ENCODE peak calls at places on chromosomes 11 and 22, in seven cellular contexts. V is aorta; P is HCT116; S is GM23248; J is naive thymus-derived CD4-positive, alpha-beta T cell; W is osteoblast; Z is IMR-90. L is an unnamed sample. For H3K36me3, the result is how much of the 10 kb centered on the place peaks cover.

GRCh38 chr11:48006301-48006992 is 26.1 kb downstream of the PTPRJ start:
- DNase-seq in V (no peak), P (no peak), S (peak), J (no peak), W (peak), Z (peak), L (no peak)

GRCh38 chr22:24432059-24432853 is 4.9 kb downstream of the ADORA2A start:
- DNase-seq in V (peak), P (no peak), S (peak), J (no peak), W (peak), Z (peak), L (peak)

GRCh38 chr11:57598831-57599155 is 1.3 kb downstream of the SERPING1 start:
- DNase-seq in V (no peak), P (no peak), S (peak), J (no peak), W (peak), Z (peak), L (no peak)

GRCh38 chr11:131955901-131956300 is 585.5 kb downstream of the NTM start:
- DNase-seq in V (no peak), P (no peak), S (no peak), J (no peak), W (no peak), Z (no peak), L (no peak)

GRCh38 chr22:48327721-48328120 is 1500.0 kb downstream of the BRD1 start:
- DNase-seq in V (no peak), P (no peak), S (no peak), J (no peak), W (peak), Z (no peak), L (no peak)

GRCh38 chr11:45593992-45594391 is 71.4 kb downstream of the CHST1 start:
- DNase-seq in V (no peak), P (peak), S (no peak), J (no peak), W (no peak), Z (no peak), L (no peak)

GRCh38 chr11:109984634-109985289 is 108.4 kb upstream of the ZC3H12C start:
- DNase-seq in V (no peak), P (no peak), S (no peak), J (no peak), W (no peak), Z (no peak), L (no peak)

GRCh38 chr11:88623536-88623935 is 286.0 kb upstream of the CTSC start:
- DNase-seq in V (no peak), P (no peak), S (no peak), J (no peak), W (no peak), Z (peak), L (no peak)

GRCh38 chr11:119361961-119362725 is 15.6 kb upstream of the MFRP start:
- DNase-seq in V (no peak), P (no peak), S (no peak), J (no peak), W (no peak), Z (no peak), L (no peak)

GRCh38 chr11:128471138-128471661 is 116.2 kb downstream of the ETS1 start:
- DNase-seq in V (no peak), P (no peak), S (no peak), J (no peak), W (no peak), Z (no peak), L (peak)

GRCh38 chr11:57515332-57516060 is at the start of gene SLC43A1:
- DNase-seq in V (peak), P (no peak), S (peak), J (no peak), W (peak), Z (peak), L (peak)

GRCh38 chr11:1310315-1310687 is 869 bp upstream of the TOLLIP start:
- DNase-seq in V (no peak), P (no peak), S (no peak), J (no peak), W (peak), Z (no peak), L (peak)

GRCh38 chr22:43168416-43169309 is 17.3 kb downstream of the TSPO start:
- DNase-seq in V (peak), P (no peak), S (peak), J (no peak), W (peak), Z (peak), L (no peak)

GRCh38 chr22:43171019-43171491 is 15.9 kb downstream of the TTLL12 start:
- DNase-seq in V (peak), P (no peak), S (no peak), J (no peak), W (peak), Z (no peak), L (no peak)

GRCh38 chr22:43170131-43170480 is 16.8 kb downstream of the TTLL12 start:
- DNase-seq in V (peak), P (no peak), S (no peak), J (no peak), W (no peak), Z (no peak), L (no peak)

GRCh38 chr22:43171607-43172006 is 15.3 kb downstream of the TTLL12 start:
- DNase-seq in V (peak), P (no peak), S (no peak), J (no peak), W (peak), Z (no peak), L (peak)

GRCh38 chr22:43169310-43170130 is 17.4 kb downstream of the TTLL12 start:
- DNase-seq in V (no peak), P (no peak), S (no peak), J (no peak), W (peak), Z (no peak), L (no peak)
- H3K36me3 ChIP-seq in V (under half), P (under half), S (under half), J (under half), W (under half), Z (under half), L (under half)

GRCh38 chr11:96357794-96358193 is 14.8 kb upstream of the MAML2 start:
- DNase-seq in V (no peak), P (no peak), S (no peak), J (no peak), W (no peak), Z (no peak), L (no peak)
- H3K36me3 ChIP-seq in V (under half), P (under half), S (under half), J (under half), W (under half), Z (under half), L (under half)

GRCh38 chr22:31623634-31624312 is 38.2 kb downstream of the PISD start:
- DNase-seq in V (no peak), P (no peak), S (no peak), J (no peak), W (peak), Z (no peak), L (no peak)

GRCh38 chr22:31622980-31623379 is 39.0 kb downstream of the PISD start:
- DNase-seq in V (no peak), P (no peak), S (no peak), J (no peak), W (peak), Z (no peak), L (no peak)

GRCh38 chr22:31620756-31621480 is 41.1 kb downstream of the PISD start:
- DNase-seq in V (no peak), P (no peak), S (no peak), J (no peak), W (peak), Z (no peak), L (no peak)

GRCh38 chr22:31619611-31620300 is 42.3 kb downstream of the PISD start:
- DNase-seq in V (no peak), P (no peak), S (no peak), J (no peak), W (peak), Z (no peak), L (no peak)

GRCh38 chr22:31621507-31622160 is 40.4 kb downstream of the PISD start:
- DNase-seq in V (no peak), P (no peak), S (no peak), J (no peak), W (peak), Z (no peak), L (no peak)
- H3K36me3 ChIP-seq in V (under half), P (under half), S (under half), J (under half), W (under half), Z (half or more), L (under half)

GRCh38 chr22:19047993-19048392 is 74.2 kb downstream of the DGCR2 start:
- DNase-seq in V (no peak), P (no peak), S (no peak), J (no peak), W (no peak), Z (no peak), L (no peak)

GRCh38 chr22:19044381-19044780 is 77.8 kb downstream of the DGCR2 start:
- DNase-seq in V (no peak), P (no peak), S (no peak), J (no peak), W (peak), Z (no peak), L (no peak)

GRCh38 chr22:19046719-19047609 is 75.2 kb downstream of the DGCR2 start:
- DNase-seq in V (no peak), P (no peak), S (no peak), J (no peak), W (peak), Z (no peak), L (no peak)

GRCh38 chr22:19045094-19045493 is 77.1 kb downstream of the DGCR2 start:
- DNase-seq in V (no peak), P (no peak), S (no peak), J (no peak), W (peak), Z (peak), L (peak)

DNA sequence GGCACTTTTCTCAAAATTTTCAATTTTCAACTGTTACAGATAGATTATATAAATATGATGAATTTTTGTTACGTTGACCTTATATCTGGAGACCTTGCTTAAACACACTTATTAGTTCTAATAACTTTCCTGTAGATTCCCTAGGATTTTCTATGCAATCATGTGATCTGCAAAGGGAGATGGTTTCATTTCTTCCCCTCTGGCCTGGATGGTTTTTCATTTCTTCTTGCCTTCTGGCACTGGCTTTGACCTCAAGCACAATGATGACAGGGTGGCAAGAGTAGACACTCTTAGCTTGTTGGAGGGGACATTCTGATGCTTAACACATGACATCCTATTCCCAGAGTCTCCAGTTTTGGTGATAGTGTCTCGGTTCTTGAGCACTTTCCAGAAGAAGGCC is 75.9 kb downstream of the DGCR2 start:
- DNase-seq in V (no peak), P (no peak), S (no peak), J (no peak), W (no peak), Z (no peak), L (no peak)
- H3K36me3 ChIP-seq in V (under half), P (under half), S (under half), J (under half), W (half or more), Z (half or more), L (under half)

DNA sequence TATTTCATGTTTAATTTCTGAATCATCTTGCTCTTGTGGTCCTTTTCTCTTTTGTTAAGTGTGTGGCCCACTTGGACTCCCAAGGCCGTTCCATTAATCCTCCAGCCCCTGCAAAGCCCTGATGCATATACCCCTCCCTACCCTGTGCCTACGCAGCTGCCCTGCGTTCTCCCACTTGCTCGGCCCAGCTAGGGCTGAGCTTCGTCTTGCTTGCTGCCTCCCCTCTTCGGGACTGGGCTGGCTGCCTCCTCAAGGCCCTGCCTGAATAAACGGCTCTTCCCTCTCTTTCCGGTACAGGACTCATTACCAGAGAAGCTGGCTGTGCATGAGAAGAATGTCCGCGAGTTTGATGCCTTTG is 28.5 kb downstream of the ARHGAP1 start:
- DNase-seq in V (peak), P (no peak), S (no peak), J (no peak), W (no peak), Z (no peak), L (no peak)
- H3K36me3 ChIP-seq in V (under half), P (under half), S (under half), J (under half), W (half or more), Z (half or more), L (under half)

DNA sequence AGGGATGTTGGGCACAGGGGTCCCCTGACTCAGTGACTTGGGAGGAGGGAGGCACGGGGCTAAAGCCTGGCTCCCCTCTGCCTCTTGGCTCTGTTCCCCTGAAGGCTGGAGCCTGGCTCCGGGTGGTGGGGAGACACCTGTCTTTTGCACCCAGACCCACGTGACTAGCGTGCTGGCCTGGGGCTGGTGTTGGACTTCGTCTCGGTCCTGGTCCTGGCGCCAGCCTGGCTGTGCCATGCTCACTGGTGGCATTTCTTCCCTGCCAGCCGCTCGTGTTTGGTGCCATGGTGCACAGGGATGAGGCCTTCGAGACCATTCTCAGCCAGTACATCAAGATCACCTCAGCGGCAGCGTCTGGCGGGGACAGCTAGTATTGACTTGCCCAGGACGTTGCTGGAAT is 56.7 kb downstream of the GRAMD4 start:
- DNase-seq in V (peak), P (no peak), S (no peak), J (no peak), W (no peak), Z (no peak), L (peak)
- H3K36me3 ChIP-seq in V (under half), P (under half), S (under half), J (under half), W (under half), Z (under half), L (under half)

GRCh38 chr22:19352217-19352616 is 60.7 kb upstream of the CLTCL1 start:
- DNase-seq in V (no peak), P (no peak), S (no peak), J (no peak), W (no peak), Z (no peak), L (no peak)

GRCh38 chr22:19351604-19352003 is 60.1 kb upstream of the CLTCL1 start:
- DNase-seq in V (no peak), P (no peak), S (no peak), J (no peak), W (no peak), Z (no peak), L (no peak)

GRCh38 chr22:19350947-19351346 is 59.4 kb upstream of the CLTCL1 start:
- DNase-seq in V (no peak), P (no peak), S (no peak), J (no peak), W (no peak), Z (no peak), L (no peak)

GRCh38 chr22:19349778-19350475 is 58.4 kb upstream of the CLTCL1 start:
- DNase-seq in V (no peak), P (no peak), S (no peak), J (no peak), W (no peak), Z (no peak), L (no peak)

GRCh38 chr22:19350476-19350859 is 58.9 kb upstream of the CLTCL1 start:
- DNase-seq in V (no peak), P (no peak), S (no peak), J (no peak), W (no peak), Z (no peak), L (no peak)
- H3K36me3 ChIP-seq in V (under half), P (under half), S (under half), J (under half), W (half or more), Z (half or more), L (under half)

GRCh38 chr22:21968452-21969129 is 14.0 kb downstream of the TOP3B start:
- DNase-seq in V (no peak), P (no peak), S (no peak), J (no peak), W (peak), Z (no peak), L (no peak)

GRCh38 chr22:21965762-21966288 is 13.2 kb upstream of the PPM1F start:
- DNase-seq in V (no peak), P (no peak), S (no peak), J (no peak), W (no peak), Z (no peak), L (no peak)

GRCh38 chr22:21964918-21965484 is 12.4 kb upstream of the PPM1F start:
- DNase-seq in V (no peak), P (no peak), S (no peak), J (no peak), W (peak), Z (no peak), L (no peak)

GRCh38 chr22:21967693-21968271 is 14.8 kb downstream of the TOP3B start:
- DNase-seq in V (no peak), P (no peak), S (no peak), J (no peak), W (peak), Z (no peak), L (no peak)

GRCh38 chr22:21966643-21967516 is 14.2 kb upstream of the PPM1F start:
- DNase-seq in V (no peak), P (no peak), S (no peak), J (no peak), W (peak), Z (no peak), L (no peak)
- H3K36me3 ChIP-seq in V (under half), P (half or more), S (under half), J (under half), W (half or more), Z (half or more), L (under half)

GRCh38 chr11:70164705-70165104 is 38.4 kb upstream of the FADD start:
- DNase-seq in V (no peak), P (no peak), S (no peak), J (no peak), W (peak), Z (no peak), L (no peak)
- H3K36me3 ChIP-seq in V (under half), P (under half), S (under half), J (under half), W (under half), Z (under half), L (under half)

GRCh38 chr11:13668957-13669521 is 571 bp downstream of the FAR1 start:
- DNase-seq in V (peak), P (no peak), S (peak), J (no peak), W (peak), Z (peak), L (peak)
- H3K36me3 ChIP-seq in V (under half), P (under half), S (under half), J (under half), W (under half), Z (under half), L (under half)